ENCODE peak calls at places on chromosomes 11 and 22, in six cellular contexts. One of them, this sample, is unnamed.

GRCh38 chr11:96102664-96103068 is 178.8 kb upstream of the MTMR2 start:
- DNase-seq in HEK293T: no peak
- DNase-seq in sciatic nerve: no peak
- DNase-seq in ovary: no peak
- DNase-seq in activated CD4-positive, alpha-beta T cell treated with anti-CD3 and anti-CD28 coated beads for 36 hours: no peak
- DNase-seq in AML-193: no peak
- DNase-seq in this sample: peak; percentile 67

GRCh38 chr11:120645639-120646038 is 134.1 kb downstream of the GRIK4 start:
- DNase-seq in HEK293T: peak; percentile 60
- DNase-seq in sciatic nerve: no peak
- DNase-seq in ovary: no peak
- DNase-seq in activated CD4-positive, alpha-beta T cell treated with anti-CD3 and anti-CD28 coated beads for 36 hours: no peak
- DNase-seq in AML-193: no peak
- DNase-seq in this sample: no peak

GRCh38 chr11:36702330-36703054 is 104.5 kb upstream of the RAG2 start:
- DNase-seq in HEK293T: peak; percentile 72
- DNase-seq in sciatic nerve: no peak
- DNase-seq in ovary: no peak
- DNase-seq in activated CD4-positive, alpha-beta T cell treated with anti-CD3 and anti-CD28 coated beads for 36 hours: peak; percentile 10
- DNase-seq in AML-193: peak; percentile 33
- DNase-seq in this sample: peak; percentile 65

GRCh38 chr11:11555228-11555627 is 66.6 kb downstream of the GALNT18 start:
- DNase-seq in HEK293T: no peak
- DNase-seq in sciatic nerve: no peak
- DNase-seq in ovary: no peak
- DNase-seq in activated CD4-positive, alpha-beta T cell treated with anti-CD3 and anti-CD28 coated beads for 36 hours: no peak
- DNase-seq in AML-193: no peak
- DNase-seq in this sample: no peak

GRCh38 chr11:71498091-71498490 is 29.0 kb upstream of the KRTAP5-7 start:
- DNase-seq in HEK293T: no peak
- DNase-seq in sciatic nerve: peak; percentile 48
- DNase-seq in ovary: no peak
- DNase-seq in activated CD4-positive, alpha-beta T cell treated with anti-CD3 and anti-CD28 coated beads for 36 hours: no peak
- DNase-seq in AML-193: no peak
- DNase-seq in this sample: no peak

GRCh38 chr11:85810521-85810870 is 445 bp downstream of the SYTL2 start:
- DNase-seq in HEK293T: no peak
- DNase-seq in sciatic nerve: no peak
- DNase-seq in ovary: peak; percentile 23
- DNase-seq in activated CD4-positive, alpha-beta T cell treated with anti-CD3 and anti-CD28 coated beads for 36 hours: no peak
- DNase-seq in AML-193: no peak
- DNase-seq in this sample: no peak

GRCh38 chr11:125433454-125434121 is 62.5 kb downstream of the FEZ1 start:
- DNase-seq in HEK293T: peak; percentile 72
- DNase-seq in sciatic nerve: peak; percentile 70
- DNase-seq in ovary: peak; percentile 56
- DNase-seq in activated CD4-positive, alpha-beta T cell treated with anti-CD3 and anti-CD28 coated beads for 36 hours: peak; percentile 45
- DNase-seq in AML-193: peak; percentile 43
- DNase-seq in this sample: peak; percentile 54

GRCh38 chr11:18253778-18254338 is 5.4 kb upstream of the SAA2 start:
- DNase-seq in HEK293T: no peak
- DNase-seq in sciatic nerve: no peak
- DNase-seq in ovary: no peak
- DNase-seq in activated CD4-positive, alpha-beta T cell treated with anti-CD3 and anti-CD28 coated beads for 36 hours: no peak
- DNase-seq in AML-193: no peak
- DNase-seq in this sample: no peak

GRCh38 chr11:77518471-77518870 is 44.6 kb upstream of the PAK1 start:
- DNase-seq in HEK293T: no peak
- DNase-seq in sciatic nerve: no peak
- DNase-seq in ovary: no peak
- DNase-seq in activated CD4-positive, alpha-beta T cell treated with anti-CD3 and anti-CD28 coated beads for 36 hours: no peak
- DNase-seq in AML-193: no peak
- DNase-seq in this sample: no peak

GRCh38 chr22:39773976-39774539 is 119.5 kb downstream of the ENTHD1 start:
- DNase-seq in HEK293T: no peak
- DNase-seq in sciatic nerve: no peak
- DNase-seq in ovary: no peak
- DNase-seq in activated CD4-positive, alpha-beta T cell treated with anti-CD3 and anti-CD28 coated beads for 36 hours: peak; percentile 57
- DNase-seq in AML-193: no peak
- DNase-seq in this sample: peak; percentile 32

GRCh38 chr22:24772493-24773220 is 1.9 kb downstream of the PIWIL3 start:
- DNase-seq in HEK293T: peak; percentile 72
- DNase-seq in sciatic nerve: no peak
- DNase-seq in ovary: no peak
- DNase-seq in activated CD4-positive, alpha-beta T cell treated with anti-CD3 and anti-CD28 coated beads for 36 hours: no peak
- DNase-seq in AML-193: no peak
- DNase-seq in this sample: peak; percentile 37

GRCh38 chr22:25582946-25583345 is 18.5 kb downstream of the GRK3 start:
- DNase-seq in HEK293T: no peak
- DNase-seq in sciatic nerve: no peak
- DNase-seq in ovary: no peak
- DNase-seq in activated CD4-positive, alpha-beta T cell treated with anti-CD3 and anti-CD28 coated beads for 36 hours: no peak
- DNase-seq in AML-193: no peak
- DNase-seq in this sample: peak; percentile 52

GRCh38 chr11:62546244-62546936 is at the start of gene AHNAK:
- DNase-seq in HEK293T: peak; percentile 65
- DNase-seq in sciatic nerve: peak; percentile 92
- DNase-seq in ovary: peak; percentile 84
- DNase-seq in activated CD4-positive, alpha-beta T cell treated with anti-CD3 and anti-CD28 coated beads for 36 hours: peak; percentile 85
- DNase-seq in AML-193: no peak
- DNase-seq in this sample: peak; percentile 73

GRCh38 chr11:134999490-135000066 is 587.5 kb upstream of the B3GAT1 start:
- DNase-seq in HEK293T: no peak
- DNase-seq in sciatic nerve: no peak
- DNase-seq in ovary: no peak
- DNase-seq in activated CD4-positive, alpha-beta T cell treated with anti-CD3 and anti-CD28 coated beads for 36 hours: no peak
- DNase-seq in AML-193: no peak
- DNase-seq in this sample: no peak

GRCh38 chr11:59368238-59369022 is 9.7 kb downstream of the OR5AN1 start:
- DNase-seq in HEK293T: no peak
- DNase-seq in sciatic nerve: no peak
- DNase-seq in ovary: no peak
- DNase-seq in activated CD4-positive, alpha-beta T cell treated with anti-CD3 and anti-CD28 coated beads for 36 hours: no peak
- DNase-seq in AML-193: no peak
- DNase-seq in this sample: no peak

GRCh38 chr11:31557991-31558390 is 48.4 kb downstream of the ELP4 start:
- DNase-seq in HEK293T: no peak
- DNase-seq in sciatic nerve: no peak
- DNase-seq in ovary: no peak
- DNase-seq in activated CD4-positive, alpha-beta T cell treated with anti-CD3 and anti-CD28 coated beads for 36 hours: no peak
- DNase-seq in AML-193: no peak
- DNase-seq in this sample: no peak

GRCh38 chr11:30344085-30344484 is 21.2 kb downstream of the ARL14EP start:
- DNase-seq in HEK293T: no peak
- DNase-seq in sciatic nerve: no peak
- DNase-seq in ovary: no peak
- DNase-seq in activated CD4-positive, alpha-beta T cell treated with anti-CD3 and anti-CD28 coated beads for 36 hours: no peak
- DNase-seq in AML-193: no peak
- DNase-seq in this sample: no peak

GRCh38 chr11:61331636-61332035 is 1.3 kb downstream of the DDB1 start:
- DNase-seq in HEK293T: no peak
- DNase-seq in sciatic nerve: no peak
- DNase-seq in ovary: no peak
- DNase-seq in activated CD4-positive, alpha-beta T cell treated with anti-CD3 and anti-CD28 coated beads for 36 hours: no peak
- DNase-seq in AML-193: peak; percentile 64
- DNase-seq in this sample: no peak

GRCh38 chr11:111128471-111128870 is 117.1 kb upstream of the POU2AF2 start:
- DNase-seq in HEK293T: no peak
- DNase-seq in sciatic nerve: no peak
- DNase-seq in ovary: no peak
- DNase-seq in activated CD4-positive, alpha-beta T cell treated with anti-CD3 and anti-CD28 coated beads for 36 hours: no peak
- DNase-seq in AML-193: no peak
- DNase-seq in this sample: no peak

GRCh38 chr11:40269865-40270264 is 1189.6 kb downstream of the LRRC4C start:
- DNase-seq in HEK293T: no peak
- DNase-seq in sciatic nerve: no peak
- DNase-seq in ovary: no peak
- DNase-seq in activated CD4-positive, alpha-beta T cell treated with anti-CD3 and anti-CD28 coated beads for 36 hours: no peak
- DNase-seq in AML-193: no peak
- DNase-seq in this sample: no peak

GRCh38 chr11:21710791-21711190 is 482.1 kb upstream of the ANO5 start:
- DNase-seq in HEK293T: no peak
- DNase-seq in sciatic nerve: no peak
- DNase-seq in ovary: no peak
- DNase-seq in activated CD4-positive, alpha-beta T cell treated with anti-CD3 and anti-CD28 coated beads for 36 hours: no peak
- DNase-seq in AML-193: no peak
- DNase-seq in this sample: no peak

GRCh38 chr11:20470348-20470747 is 82.8 kb downstream of the PRMT3 start:
- DNase-seq in HEK293T: no peak
- DNase-seq in sciatic nerve: no peak
- DNase-seq in ovary: no peak
- DNase-seq in activated CD4-positive, alpha-beta T cell treated with anti-CD3 and anti-CD28 coated beads for 36 hours: no peak
- DNase-seq in AML-193: no peak
- DNase-seq in this sample: no peak

GRCh38 chr11:12318791-12319733 is 58.3 kb upstream of the PARVA start:
- DNase-seq in HEK293T: no peak
- DNase-seq in sciatic nerve: no peak
- DNase-seq in ovary: no peak
- DNase-seq in activated CD4-positive, alpha-beta T cell treated with anti-CD3 and anti-CD28 coated beads for 36 hours: no peak
- DNase-seq in AML-193: no peak
- DNase-seq in this sample: peak; percentile 81

GRCh38 chr11:65788801-65789200 is 1.9 kb downstream of the OVOL1 start:
- DNase-seq in HEK293T: no peak
- DNase-seq in sciatic nerve: no peak
- DNase-seq in ovary: no peak
- DNase-seq in activated CD4-positive, alpha-beta T cell treated with anti-CD3 and anti-CD28 coated beads for 36 hours: no peak
- DNase-seq in AML-193: no peak
- DNase-seq in this sample: no peak

GRCh38 chr22:41116342-41116741 is 23.9 kb downstream of the EP300 start:
- DNase-seq in HEK293T: no peak
- DNase-seq in sciatic nerve: no peak
- DNase-seq in ovary: no peak
- DNase-seq in activated CD4-positive, alpha-beta T cell treated with anti-CD3 and anti-CD28 coated beads for 36 hours: no peak
- DNase-seq in AML-193: no peak
- DNase-seq in this sample: no peak